ENCODE peak calls at places on chromosomes 12 and 14, in ten cellular contexts. L is posterior cingulate gyrus; Q is tibial nerve; V is psoas muscle; O is choroid plexus epithelial cell; X is nephron progenitor cell; F is activated CD4-positive, alpha-beta T cell treated with anti-CD3 and anti-CD28 coated beads, Interleukin-2, amount 10 ng/mL, durations not matched to agents 7 days and 5 days; M is astrocyte; B is tibial artery; A is pancreas. R is an unnamed sample.

GRCh38 chr12:21073822-21074460 is 57.1 kb upstream of the SLCO1B1 start:
- DNase-seq in Q (no peak), M (peak; percentile 87), V (no peak), O (peak; percentile 95), F (no peak), L (no peak), X (no peak), A (no peak), B (no peak), R (peak; percentile 7)

GRCh38 chr14:62031504-62031903 is 269.3 kb downstream of the SNAPC1 start:
- DNase-seq in F (no peak), M (no peak), L (no peak), X (no peak), B (no peak), A (no peak), O (no peak), Q (no peak), V (no peak), R (no peak)

GRCh38 chr12:88642675-88643431 is 62.6 kb upstream of the KITLG start:
- DNase-seq in F (no peak), A (no peak), V (no peak), Q (no peak), O (no peak), X (no peak), L (no peak), M (no peak), B (no peak), R (no peak)

GRCh38 chr14:38931969-38932652 is 170.9 kb downstream of the SEC23A start:
- DNase-seq in F (no peak), V (no peak), B (no peak), M (no peak), L (no peak), O (no peak), Q (no peak), X (no peak), A (no peak), R (no peak)

GRCh38 chr14:61334197-61334701 is 12.9 kb downstream of the PRKCH start:
- DNase-seq in V (no peak), O (no peak), A (no peak), L (no peak), B (no peak), M (no peak), F (no peak), X (no peak), Q (no peak), R (no peak)

GRCh38 chr14:39843881-39844280 is 411.6 kb upstream of the FBXO33 start:
- DNase-seq in M (no peak), V (no peak), Q (no peak), L (no peak), B (no peak), F (no peak), O (no peak), A (no peak), X (no peak), R (no peak)

GRCh38 chr14:93564918-93565317 is 134.2 kb downstream of the UNC79 start:
- DNase-seq in O (no peak), B (no peak), A (no peak), Q (no peak), M (no peak), L (no peak), X (no peak), F (no peak), V (no peak), R (no peak)

GRCh38 chr12:29053567-29053966 is 95.5 kb upstream of the FAR2 start:
- DNase-seq in A (no peak), O (no peak), X (no peak), F (no peak), Q (no peak), M (no peak), V (no peak), L (no peak), B (no peak), R (no peak)

GRCh38 chr12:108717243-108717642 is 14.1 kb downstream of the CORO1C start:
- DNase-seq in X (no peak), Q (no peak), O (no peak), L (no peak), B (no peak), M (no peak), F (no peak), A (no peak), V (no peak), R (no peak)

GRCh38 chr14:63717704-63718103 is 10.2 kb downstream of the SGPP1 start:
- DNase-seq in L (no peak), X (no peak), B (no peak), A (no peak), M (peak; percentile 26), Q (no peak), F (no peak), O (peak; percentile 22), V (no peak), R (no peak)

GRCh38 chr12:51381226-51382079 is 9.8 kb downstream of the GALNT6 start:
- DNase-seq in A (no peak), V (no peak), O (peak; percentile 67), Q (no peak), M (peak; percentile 55), L (no peak), B (no peak), F (no peak), X (no peak), R (peak; percentile 74)

GRCh38 chr14:77140343-77140936 is 1.2 kb downstream of the ZDHHC22 start:
- DNase-seq in B (no peak), V (no peak), L (no peak), M (no peak), X (no peak), O (peak; percentile 6), Q (no peak), A (no peak), F (no peak), R (peak; percentile 58)

GRCh38 chr14:81018714-81019512 is 63.5 kb downstream of the TSHR start:
- DNase-seq in Q (no peak), V (no peak), B (no peak), M (no peak), O (no peak), F (no peak), L (no peak), A (no peak), X (no peak), R (no peak)

GRCh38 chr12:46292754-46293402 is 24.0 kb upstream of the SLC38A1 start:
- DNase-seq in V (no peak), M (no peak), X (no peak), A (no peak), F (no peak), B (no peak), L (no peak), Q (no peak), O (peak; percentile 35), R (no peak)

GRCh38 chr14:84234281-84234680 is 1295.7 kb upstream of the FLRT2 start:
- DNase-seq in X (no peak), M (no peak), V (no peak), A (no peak), F (no peak), L (no peak), O (no peak), Q (no peak), B (no peak), R (no peak)

GRCh38 chr14:76968621-76969063 is 59.9 kb downstream of the IRF2BPL start:
- DNase-seq in L (no peak), V (no peak), B (no peak), Q (no peak), M (no peak), A (no peak), F (no peak), O (no peak), X (no peak), R (peak; percentile 85)

GRCh38 chr12:25723921-25724491 is 170.9 kb upstream of the LMNTD1 start:
- DNase-seq in F (no peak), M (peak; percentile 82), V (no peak), B (no peak), X (no peak), L (no peak), A (no peak), O (no peak), Q (no peak), R (no peak)

GRCh38 chr12:10331642-10332239 is 24.1 kb downstream of the KLRD1 start:
- DNase-seq in X (peak; percentile 4), L (no peak), M (peak; percentile 33), O (peak; percentile 85), V (no peak), F (peak; percentile 9), Q (no peak), B (no peak), A (no peak), R (peak; percentile 11)

GRCh38 chr12:6754406-6754805 is 1.5 kb upstream of the MLF2 start:
- DNase-seq in L (no peak), O (no peak), X (no peak), Q (no peak), F (no peak), B (no peak), V (no peak), M (no peak), A (no peak), R (no peak)

GRCh38 chr12:123995023-123995422 is 22.0 kb downstream of the ZNF664 start:
- DNase-seq in F (no peak), B (no peak), A (no peak), V (no peak), X (no peak), M (peak; percentile 87), Q (no peak), O (peak; percentile 78), L (no peak), R (no peak)

GRCh38 chr14:95609398-95609990 is 74.6 kb downstream of the GLRX5 start:
- DNase-seq in Q (no peak), A (no peak), B (no peak), V (no peak), M (no peak), O (peak; percentile 37), F (no peak), L (no peak), X (peak; percentile 66), R (peak; percentile 58)

GRCh38 chr14:64502476-64503183 is 1.0 kb downstream of the ZBTB25 start:
- DNase-seq in O (peak; percentile 39), Q (no peak), X (no peak), M (peak; percentile 15), F (peak; percentile 34), V (no peak), L (no peak), A (no peak), B (no peak), R (no peak)

GRCh38 chr12:120710805-120711296 is 593 bp downstream of the UNC119B start:
- DNase-seq in X (peak; percentile 58), Q (no peak), O (no peak), M (no peak), F (peak; percentile 23), A (peak; percentile 84), B (no peak), V (no peak), L (no peak), R (peak; percentile 16)

R was measured in SJCRH30.